ENCODE peak calls at places on chromosomes 4 and X, in six cellular contexts. X is fibroblast of lung, T is cardiac muscle cell, Z is ovary, G is BJ, I is SK-N-SH. U is an unnamed sample.

GRCh38 chrX:28946846-28947245 is 359.6 kb downstream of the IL1RAPL1 start:
- DNase-seq in Z (no peak), G (no peak), I (no peak), X (peak), T (no peak), U (no peak)

GRCh38 chr4:174119818-174120217 is 163.6 kb downstream of the FBXO8 start:
- DNase-seq in T (peak), Z (no peak), G (no peak), X (no peak), I (no peak), U (no peak)

GRCh38 chrX:28273751-28274150 is 292.5 kb upstream of the DCAF8L1 start:
- DNase-seq in G (no peak), T (no peak), I (no peak), X (no peak), Z (no peak), U (no peak)

GRCh38 chr4:88378691-88379559 is at the start of gene HERC6:
- DNase-seq in I (peak), X (peak), G (peak), Z (peak), T (peak), U (peak)

GRCh38 chr4:20252656-20253271 is 1.1 kb downstream of the SLIT2 start:
- DNase-seq in I (peak), T (peak), X (peak), Z (peak), G (no peak), U (no peak)

GRCh38 chr4:78799551-78800495 is 23.7 kb downstream of the BMP2K start:
- DNase-seq in T (no peak), I (no peak), X (no peak), Z (no peak), G (no peak), U (no peak)

GRCh38 chr4:184274288-184274951 is 56.7 kb upstream of the ENPP6 start:
- DNase-seq in X (no peak), G (no peak), I (no peak), Z (no peak), T (peak), U (no peak)

GRCh38 chr4:113260671-113261070 is 211.2 kb downstream of the ANK2 start:
- DNase-seq in I (no peak), Z (no peak), X (no peak), G (no peak), T (no peak), U (no peak)

GRCh38 chr4:120902925-120903324 is 19.6 kb downstream of the PRDM5 start:
- DNase-seq in T (no peak), X (no peak), G (no peak), I (no peak), Z (no peak), U (no peak)

GRCh38 chr4:56345461-56345860 is 41.8 kb downstream of the AASDH start:
- DNase-seq in Z (no peak), X (no peak), T (no peak), I (no peak), G (no peak), U (no peak)

GRCh38 chrX:71095971-71096701 is 485 bp downstream of the FOXO4 start:
- DNase-seq in I (peak), T (no peak), G (no peak), X (no peak), Z (no peak), U (no peak)

GRCh38 chr4:175953960-175954521 is 111.6 kb upstream of the WDR17 start:
- DNase-seq in G (no peak), I (no peak), X (no peak), Z (no peak), T (no peak), U (no peak)

GRCh38 chr4:138639018-138639876 is 376.3 kb upstream of the NOCT start:
- DNase-seq in I (peak), G (peak), X (peak), Z (no peak), T (no peak), U (peak)

GRCh38 chrX:72269671-72270251 is 7.3 kb downstream of the RPS4X start:
- DNase-seq in G (no peak), T (no peak), Z (no peak), X (peak), I (no peak), U (peak)

GRCh38 chr4:152255437-152255836 is 280.5 kb downstream of the FBXW7 start:
- DNase-seq in T (peak), Z (no peak), X (peak), I (no peak), G (no peak), U (no peak)

GRCh38 chrX:50161143-50161542 is 39.7 kb downstream of the AKAP4 start:
- DNase-seq in Z (no peak), X (no peak), G (no peak), T (no peak), I (no peak), U (no peak)

GRCh38 chrX:73398185-73398914 is 48.5 kb upstream of the CDX4 start:
- DNase-seq in X (no peak), Z (no peak), I (no peak), T (no peak), G (no peak), U (no peak)

GRCh38 chr4:123750044-123750443 is 353.4 kb downstream of the SPRY1 start:
- DNase-seq in G (no peak), Z (no peak), I (no peak), T (peak), X (no peak), U (peak)

GRCh38 chr4:25569726-25570125 is 85.9 kb upstream of the SLC34A2 start:
- DNase-seq in Z (no peak), I (no peak), G (no peak), X (no peak), T (no peak), U (no peak)

GRCh38 chrX:123835661-123836371 is 24.0 kb upstream of the XIAP start:
- DNase-seq in X (peak), T (no peak), I (no peak), G (no peak), Z (no peak), U (no peak)

GRCh38 chrX:14528629-14529287 is 578 bp upstream of the GLRA2 start:
- DNase-seq in Z (peak), I (peak), X (peak), G (peak), T (peak), U (peak)

GRCh38 chrX:14964500-14964899 is 91.3 kb downstream of the MOSPD2 start:
- DNase-seq in I (no peak), G (no peak), X (peak), Z (no peak), T (no peak), U (peak)

GRCh38 chr4:82710202-82710929 is 88.2 kb downstream of the SCD5 start:
- DNase-seq in Z (no peak), G (no peak), X (no peak), T (no peak), I (no peak), U (no peak)

GRCh38 chr4:39941682-39942217 is 36.0 kb downstream of the PDS5A start:
- DNase-seq in I (no peak), G (no peak), Z (no peak), X (no peak), T (no peak), U (no peak)

GRCh38 chr4:71187399-71188196 is 151.2 kb upstream of the SLC4A4 start:
- DNase-seq in G (no peak), I (no peak), Z (no peak), X (peak), T (peak), U (no peak)

GRCh38 chr4:172887959-172888358 is 280.7 kb upstream of the GALNT7 start:
- DNase-seq in Z (no peak), X (no peak), I (no peak), T (no peak), G (no peak), U (no peak)

GRCh38 chr4:87353592-87353991 is 30.9 kb upstream of the HSD17B13 start:
- DNase-seq in T (peak), X (peak), Z (peak), I (peak), G (no peak), U (peak)

GRCh38 chr4:148376151-148376550 is 66.1 kb downstream of the NR3C2 start:
- DNase-seq in Z (peak), G (no peak), T (no peak), I (peak), X (peak), U (peak)

GRCh38 chr4:146932111-146932510 is 13.6 kb downstream of the TTC29 start:
- DNase-seq in X (no peak), I (no peak), G (no peak), T (no peak), Z (no peak), U (no peak)

GRCh38 chr4:156623376-156623775 is 348.2 kb downstream of the PDGFC start:
- DNase-seq in X (no peak), T (no peak), G (no peak), Z (no peak), I (no peak), U (no peak)

GRCh38 chr4:60805500-60806313 is 394.4 kb upstream of the ADGRL3 start:
- DNase-seq in Z (no peak), G (no peak), X (peak), I (peak), T (peak), U (peak)

GRCh38 chrX:112852850-112853249 is 12.2 kb upstream of the AMOT start:
- DNase-seq in Z (no peak), X (no peak), I (no peak), T (no peak), G (no peak), U (no peak)

GRCh38 chr4:169070071-169070894 is 60.2 kb upstream of the CBR4 start:
- DNase-seq in T (no peak), I (no peak), Z (peak), G (peak), X (no peak), U (peak)

GRCh38 chrX:74550295-74550802 is 64.1 kb downstream of the RLIM start:
- DNase-seq in G (no peak), I (peak), X (peak), T (peak), Z (peak), U (peak)
- H3K4me3 ChIP-seq in G (no peak), I (no peak), X (peak), T (no peak), Z (no peak), U (no peak)

DNA sequence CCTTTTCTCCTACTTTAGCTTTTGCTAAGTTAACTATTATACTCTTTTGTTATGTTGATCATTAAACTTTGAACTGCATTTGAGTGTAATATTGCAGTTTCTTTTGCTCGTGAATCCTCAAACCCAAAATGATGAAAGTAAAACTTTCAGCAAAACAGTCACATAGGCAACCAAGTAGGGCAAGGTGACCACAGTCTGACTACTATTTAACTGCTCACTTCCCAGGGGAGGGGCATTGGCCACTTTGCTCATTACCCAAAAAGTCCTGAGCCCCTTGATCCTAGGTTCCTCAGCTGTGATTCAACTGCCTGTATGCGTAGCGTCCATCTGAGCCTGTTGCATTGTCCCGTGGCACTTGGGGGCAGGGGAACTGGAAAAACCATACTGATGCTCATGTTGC is 17.0 kb downstream of the RBMX2 start:
- DNase-seq in G (no peak), X (no peak), T (no peak), Z (no peak), I (no peak), U (no peak)
- TF ChIP-seq CTCF in G (no peak), X (no peak), T (no peak), Z (no peak), I (no peak), U (no peak)

DNA sequence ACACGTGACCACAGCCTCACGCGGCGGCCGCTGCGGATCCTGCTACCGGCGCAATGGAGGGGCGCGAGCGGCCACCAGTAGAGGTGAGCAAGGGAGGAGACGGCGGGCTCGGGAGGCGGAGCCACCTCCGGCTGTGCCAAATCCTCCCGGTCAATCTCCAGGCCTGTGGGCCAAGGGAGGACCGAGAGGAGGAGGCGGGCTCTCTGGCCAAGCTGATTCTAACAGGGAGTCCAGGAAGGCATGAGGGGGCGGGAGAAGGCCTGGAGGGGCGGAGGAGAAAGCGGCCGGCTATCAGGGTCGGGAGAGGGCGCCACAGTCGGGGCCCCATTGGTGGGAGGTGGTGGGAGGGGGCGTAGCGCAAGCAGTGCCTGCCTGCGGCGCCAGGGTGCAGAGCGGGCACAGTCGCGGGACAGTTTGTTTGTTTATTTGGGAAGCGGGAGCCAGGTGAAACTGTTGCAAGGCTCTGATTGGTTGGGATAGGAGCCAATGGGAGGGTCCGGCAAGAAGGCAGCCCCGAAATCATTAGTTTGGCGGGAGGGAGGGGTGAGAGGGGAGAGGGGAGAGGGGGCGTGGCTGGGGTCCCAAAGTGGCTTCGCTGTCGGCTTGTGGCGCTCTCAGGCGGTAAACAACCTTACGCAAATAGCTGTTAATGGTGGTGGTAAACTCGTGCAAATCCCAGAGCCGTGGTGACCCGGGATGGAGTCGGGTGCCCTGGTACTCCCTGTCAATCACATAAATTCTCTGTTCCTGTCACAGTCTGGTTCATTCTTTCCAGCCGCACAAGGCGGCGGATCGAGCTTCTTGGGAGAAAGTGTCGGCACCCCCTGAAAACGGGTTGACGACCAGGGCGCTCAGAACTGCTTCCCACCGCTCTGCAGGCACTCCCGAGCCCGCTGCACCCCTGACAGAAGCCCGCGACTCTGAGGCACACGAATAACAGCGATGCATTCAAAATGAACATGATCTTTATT is at the start of gene IRS4:
- DNase-seq in X (no peak), G (no peak), T (peak), I (peak), Z (peak), U (no peak)
- H3K4me3 ChIP-seq in X (peak), G (peak), T (peak), I (no peak), Z (peak), U (peak)

GRCh38 chr4:185421366-185422124 is 4.2 kb downstream of the UFSP2 start:
- DNase-seq in T (no peak), X (peak), I (no peak), G (peak), Z (no peak), U (no peak)

GRCh38 chr4:185426960-185427688 is 1.4 kb upstream of the UFSP2 start:
- DNase-seq in Z (no peak), I (no peak), X (no peak), T (no peak), G (no peak), U (no peak)

GRCh38 chr4:185424905-185425599 is 712 bp downstream of the UFSP2 start:
- DNase-seq in X (peak), G (peak), T (no peak), Z (no peak), I (no peak), U (no peak)

GRCh38 chr4:185429660-185430059 is 3.9 kb upstream of the UFSP2 start:
- DNase-seq in Z (no peak), X (no peak), I (no peak), G (no peak), T (no peak), U (no peak)

DNA sequence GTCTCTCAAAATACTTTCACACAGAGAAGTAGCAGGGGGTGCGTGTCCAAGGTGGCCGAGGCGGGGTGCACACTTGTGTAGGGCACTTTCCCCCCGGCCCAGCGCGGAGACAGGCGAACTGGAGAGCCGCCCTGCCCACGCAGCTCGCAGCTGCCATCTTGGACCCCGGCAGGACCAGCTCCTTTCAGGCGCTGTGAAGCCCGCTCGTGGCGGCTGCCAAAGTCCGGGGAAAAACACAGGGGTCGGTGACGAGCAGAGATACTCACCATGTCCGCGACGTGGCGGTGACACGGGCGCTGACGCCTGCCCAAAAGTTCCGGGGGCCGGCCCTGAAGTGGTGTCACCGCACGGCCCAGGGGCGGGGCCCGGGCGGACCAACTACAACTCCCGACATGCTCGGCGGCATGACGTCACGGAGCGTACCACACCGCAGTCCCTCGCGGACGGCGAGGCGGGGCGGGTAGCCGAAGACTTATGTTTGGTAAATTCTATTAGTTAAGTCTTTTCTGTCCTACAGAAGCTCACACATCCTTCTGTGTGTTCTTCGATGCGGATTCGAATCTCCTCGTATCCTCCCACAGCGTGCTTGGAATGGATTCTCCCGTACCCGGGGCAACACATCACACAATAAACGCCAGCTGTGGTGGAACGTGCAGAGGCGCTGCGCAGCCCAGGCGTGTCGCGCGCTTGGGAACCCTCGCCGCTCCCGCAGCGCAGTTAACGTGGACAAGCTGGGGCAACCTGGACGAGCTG is at the start of gene UFSP2:
- DNase-seq in X (peak), G (peak), I (peak), Z (peak), T (peak), U (peak)
- TF ChIP-seq CTCF in X (no peak), G (no peak), I (no peak), Z (no peak), T (no peak), U (no peak)

GRCh38 chr4:41880022-41880837 is 55.0 kb upstream of the TMEM33 start:
- DNase-seq in I (peak), Z (no peak), G (no peak), T (no peak), X (no peak), U (no peak)
- H3K4me3 ChIP-seq in I (no peak), Z (no peak), G (no peak), T (no peak), X (no peak), U (no peak)

GRCh38 chr4:164023214-164023613 is 528.7 kb downstream of the TMA16 start:
- DNase-seq in T (no peak), X (no peak), I (no peak), G (no peak), Z (no peak), U (no peak)
- TF ChIP-seq CTCF in T (no peak), X (no peak), I (peak), G (no peak), Z (no peak), U (no peak)

GRCh38 chrX:154018518-154019060 is 1.1 kb downstream of the IRAK1 start:
- DNase-seq in X (no peak), T (no peak), G (no peak), Z (no peak), I (peak), U (no peak)
- H3K4me3 ChIP-seq in X (peak), T (no peak), G (peak), Z (peak), I (peak), U (peak)

U was measured in HFF-Myc.